ENCODE peak calls at places on chromosomes 5 and 9, in seven cellular contexts. K is NCI-H2081; T is neural crest cell; G is DMS 273 treated with DMSO at 0.1 percent for 48 hours; I is stimulated activated CD4-positive, alpha-beta T cell treated with anti-CD3 and anti-CD28 coated beads, TNF-alpha, amount 100 ng/mL, for 48 hours; E is stimulated activated CD8-positive, alpha-beta memory T cell treated with anti-CD3 and anti-CD28 coated beads, Interleukin-4, amount 100 ng/mL, for 1 hour; D is activated naive CD4-positive, alpha-beta T cell. P is an unnamed sample.
A peak's percentile ranks its signal among the peaks of the same experiment; 100 is the strongest.

GRCh38 chr5:60295423-60295822 is 401.9 kb upstream of the PDE4D start:
- DNase-seq in T (peak; percentile 2), E (no peak), G (no peak), I (no peak), K (no peak), D (no peak), P (peak; percentile 57)

GRCh38 chr9:36341936-36342577 is 58.0 kb downstream of the RNF38 start:
- DNase-seq in I (no peak), T (no peak), K (no peak), D (no peak), G (no peak), E (no peak), P (peak; percentile 55)

GRCh38 chr5:177336112-177336511 is 15.4 kb downstream of the LMAN2 start:
- DNase-seq in D (no peak), G (no peak), T (no peak), I (no peak), E (no peak), K (no peak), P (no peak)

GRCh38 chr5:36279054-36279698 is 22.5 kb downstream of the RANBP3L start:
- DNase-seq in E (no peak), G (peak; percentile 40), D (no peak), K (no peak), I (no peak), T (no peak), P (no peak)

GRCh38 chr5:93519737-93520136 is 61.3 kb downstream of the NR2F1-AS1 start:
- DNase-seq in T (no peak), E (no peak), G (no peak), D (no peak), I (no peak), K (no peak), P (no peak)

GRCh38 chr9:34032631-34033030 is 16.1 kb downstream of the UBAP2 start:
- DNase-seq in T (no peak), G (no peak), I (no peak), D (no peak), E (no peak), K (no peak), P (no peak)

GRCh38 chr5:172114875-172115422 is 73.1 kb downstream of the STK10 start:
- DNase-seq in G (no peak), T (no peak), D (peak; percentile 35), K (no peak), E (peak; percentile 38), I (peak; percentile 69), P (peak; percentile 98)

GRCh38 chr5:158873115-158873514 is 226.6 kb downstream of the EBF1 start:
- DNase-seq in G (no peak), E (no peak), T (no peak), K (no peak), I (no peak), D (no peak), P (no peak)

GRCh38 chr5:95283761-95284511 is 958 bp downstream of the MCTP1 start:
- DNase-seq in E (no peak), T (peak; percentile 46), I (no peak), K (peak; percentile 20), G (peak; percentile 33), D (no peak), P (peak; percentile 33)

GRCh38 chr9:32571969-32572899 is 725 bp downstream of the NDUFB6 start:
- DNase-seq in T (peak; percentile 31), K (peak; percentile 69), I (peak; percentile 41), G (peak; percentile 43), D (peak; percentile 51), E (no peak), P (peak; percentile 88)

GRCh38 chr5:91849069-91849468 is 466.0 kb upstream of the ARRDC3 start:
- DNase-seq in E (no peak), D (no peak), K (no peak), I (no peak), T (no peak), G (no peak), P (no peak)

GRCh38 chr5:153972240-153972639 is 66.5 kb downstream of the FAM114A2 start:
- DNase-seq in K (no peak), T (no peak), I (no peak), E (no peak), D (no peak), G (no peak), P (no peak)

P was measured in GM12865.